ENCODE peak calls at places on chromosomes 13 and 19, in six cellular contexts. Z is body of pancreas, X is neural progenitor cell, W is AG10803, J is cardiac fibroblast, N is hepatocyte. L is an unnamed sample.

GRCh38 chr13:76937416-76937815 is 10.9 kb upstream of the ACOD1 start:
- DNase-seq in Z (no peak), X (no peak), W (peak), J (peak), N (peak), L (no peak)

GRCh38 chr19:53161123-53161522 is 2.3 kb upstream of the ZNF347 start:
- DNase-seq in Z (no peak), X (no peak), W (no peak), J (no peak), N (no peak), L (no peak)

GRCh38 chr13:46184277-46184699 is 2.3 kb upstream of the LCP1 start:
- DNase-seq in Z (no peak), X (peak), W (no peak), J (peak), N (peak), L (no peak)

GRCh38 chr13:33003458-33004019 is 12.7 kb upstream of the KL start:
- DNase-seq in Z (no peak), X (no peak), W (no peak), J (no peak), N (no peak), L (no peak)

GRCh38 chr19:14114854-14115253 is 2.7 kb downstream of the PRKACA start:
- DNase-seq in Z (peak), X (peak), W (no peak), J (peak), N (no peak), L (no peak)

GRCh38 chr13:41458939-41459753 is 1.8 kb downstream of the RGCC start:
- DNase-seq in Z (peak), X (peak), W (peak), J (peak), N (peak), L (no peak)

GRCh38 chr19:5137571-5138124 is 168.7 kb downstream of the KDM4B start:
- DNase-seq in Z (no peak), X (peak), W (no peak), J (no peak), N (no peak), L (no peak)

GRCh38 chr13:44294868-44295267 is 78.8 kb upstream of the SERP2 start:
- DNase-seq in Z (no peak), X (no peak), W (no peak), J (no peak), N (no peak), L (no peak)

GRCh38 chr19:6239401-6239844 is 40.4 kb downstream of the MLLT1 start:
- DNase-seq in Z (peak), X (no peak), W (peak), J (peak), N (no peak), L (no peak)

GRCh38 chr13:44212633-44213387 is 160.8 kb upstream of the SERP2 start:
- DNase-seq in Z (no peak), X (no peak), W (peak), J (peak), N (peak), L (no peak)

GRCh38 chr13:110047511-110047910 is 259.4 kb downstream of the COL4A1 start:
- DNase-seq in Z (peak), X (no peak), W (peak), J (peak), N (peak), L (peak)

GRCh38 chr13:20141238-20142018 is 19.4 kb downstream of the GJA3 start:
- DNase-seq in Z (no peak), X (no peak), W (no peak), J (peak), N (no peak), L (no peak)

GRCh38 chr19:30896551-30896950 is 452.7 kb downstream of the TSHZ3 start:
- DNase-seq in Z (no peak), X (no peak), W (no peak), J (no peak), N (no peak), L (no peak)

GRCh38 chr13:106573279-106573831 is 5.4 kb upstream of the ARGLU1 start:
- DNase-seq in Z (no peak), X (no peak), W (peak), J (peak), N (no peak), L (no peak)

GRCh38 chr19:45145270-45146189 is 15.3 kb downstream of the NKPD1 start:
- DNase-seq in Z (no peak), X (no peak), W (no peak), J (no peak), N (no peak), L (no peak)

GRCh38 chr19:16496613-16496983 is 404 bp downstream of the C19orf44 start:
- DNase-seq in Z (no peak), X (no peak), W (peak), J (peak), N (no peak), L (no peak)

GRCh38 chr13:73421310-73421912 is 362.6 kb downstream of the KLF5 start:
- DNase-seq in Z (peak), X (no peak), W (no peak), J (peak), N (no peak), L (no peak)

GRCh38 chr19:4910594-4911273 is 1.4 kb downstream of the UHRF1 start:
- DNase-seq in Z (no peak), X (peak), W (peak), J (peak), N (no peak), L (no peak)

GRCh38 chr19:42158926-42159325 is 26.7 kb upstream of the POU2F2 start:
- DNase-seq in Z (no peak), X (no peak), W (peak), J (peak), N (no peak), L (no peak)

GRCh38 chr19:45258862-45259261 is 7.8 kb downstream of the MARK4 start:
- DNase-seq in Z (no peak), X (no peak), W (no peak), J (no peak), N (no peak), L (no peak)

GRCh38 chr13:48655291-48655690 is 1.6 kb downstream of the CYSLTR2 start:
- DNase-seq in Z (no peak), X (no peak), W (no peak), J (no peak), N (no peak), L (no peak)

GRCh38 chr19:3914199-3914598 is 18.7 kb upstream of the NMRK2 start:
- DNase-seq in Z (no peak), X (no peak), W (no peak), J (no peak), N (no peak), L (no peak)

GRCh38 chr13:41985788-41986508 is 25.0 kb upstream of the VWA8 start:
- DNase-seq in Z (no peak), X (no peak), W (peak), J (peak), N (no peak), L (peak)

DNA sequence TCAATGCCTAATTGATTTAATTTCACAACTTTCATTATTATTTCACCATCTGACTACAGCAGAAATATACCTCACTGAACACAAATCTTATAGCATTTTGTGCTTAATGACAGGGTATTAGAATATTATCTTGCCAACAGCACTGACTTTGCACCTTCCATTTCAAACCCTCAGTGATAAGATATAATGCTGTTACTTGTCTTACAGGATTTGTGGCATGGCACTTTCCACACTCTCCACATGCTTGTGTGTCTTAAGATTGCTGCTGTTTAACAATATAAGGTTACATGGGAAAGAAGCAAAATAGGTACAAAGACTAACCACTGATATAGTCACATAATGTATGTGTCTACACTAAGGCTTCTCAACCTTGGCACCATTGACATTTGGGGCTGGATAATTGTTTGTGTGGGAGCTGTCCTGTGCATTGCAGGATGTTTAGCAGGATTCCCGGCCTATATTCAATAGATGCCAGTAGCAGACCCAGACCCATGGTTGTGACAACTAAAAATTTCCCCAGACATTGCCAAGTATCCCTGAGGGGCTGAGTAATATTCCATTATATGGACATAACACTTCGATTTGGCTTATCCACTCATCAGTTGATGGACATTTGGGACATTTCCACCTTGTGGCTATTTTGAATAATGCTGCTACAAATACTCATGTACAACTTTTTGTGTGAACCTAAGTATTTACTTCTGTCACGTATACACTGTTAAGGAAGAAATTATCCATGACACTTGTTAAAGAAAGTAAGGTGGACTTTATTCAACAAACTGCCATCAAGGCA is 5.7 kb upstream of the DIAPH3 start:
- DNase-seq in Z (no peak), X (no peak), W (no peak), J (no peak), N (no peak), L (no peak)
- TF ChIP-seq CTCF in Z (no peak), X (no peak), W (no peak), J (no peak), N (no peak), L (no peak)

DNA sequence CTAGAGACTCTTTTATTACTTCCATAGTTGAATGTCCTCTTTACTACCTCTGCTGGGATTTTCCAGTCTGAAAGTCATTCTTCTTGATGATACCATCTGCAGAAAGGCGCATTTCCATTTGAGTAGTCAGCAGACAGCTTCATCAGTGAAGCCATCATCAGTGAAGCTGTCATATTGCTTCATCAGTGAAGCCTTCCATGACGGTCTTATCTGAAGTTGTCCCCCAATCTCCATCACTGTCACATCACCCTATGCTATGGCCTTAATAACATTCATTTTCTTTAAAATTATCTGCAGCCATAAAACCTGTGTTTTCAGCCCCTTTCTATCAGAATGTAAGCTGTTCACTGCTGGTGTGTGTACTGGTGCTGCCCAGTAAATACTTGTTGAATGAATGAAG is 151.6 kb downstream of the B3GLCT start:
- DNase-seq in Z (no peak), X (no peak), W (no peak), J (no peak), N (no peak), L (no peak)
- H3K4me3 ChIP-seq in Z (no peak), X (no peak), W (no peak), J (no peak), N (no peak), L (no peak)

DNA sequence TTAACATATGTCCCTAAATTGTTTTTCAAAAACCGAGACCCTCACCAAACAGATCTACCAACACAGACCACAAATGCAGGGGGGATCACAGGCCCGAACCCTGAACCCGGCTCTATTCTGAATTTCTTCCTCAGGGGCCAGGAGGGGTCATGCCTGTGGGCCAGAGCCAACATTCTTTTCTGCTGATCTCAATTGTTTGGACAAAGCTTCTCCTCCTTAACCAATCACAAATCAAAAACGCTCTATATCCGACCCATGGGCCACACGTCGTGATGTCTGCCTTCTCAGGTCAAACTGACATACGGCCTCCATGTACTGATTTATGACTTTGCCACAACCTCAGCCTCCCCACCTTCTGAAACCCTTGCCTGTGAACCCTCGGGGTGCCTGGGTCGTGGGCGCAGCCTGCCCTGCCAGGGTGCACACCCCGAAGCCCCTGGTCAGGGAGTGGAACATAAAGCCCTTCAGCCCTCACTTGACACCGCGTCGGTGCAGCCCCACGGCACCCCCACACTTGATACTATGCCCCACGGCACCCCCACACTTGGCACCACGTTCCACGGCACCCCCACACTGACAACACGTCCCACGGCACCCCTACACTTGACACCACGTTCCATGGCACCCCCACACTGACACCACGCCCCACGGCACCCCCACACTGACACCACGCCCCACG is 58.4 kb upstream of the C13orf46 start:
- DNase-seq in Z (peak), X (no peak), W (peak), J (peak), N (no peak), L (no peak)
- TF ChIP-seq CTCF in Z (no peak), X (no peak), W (no peak), J (no peak), N (no peak), L (no peak)

DNA sequence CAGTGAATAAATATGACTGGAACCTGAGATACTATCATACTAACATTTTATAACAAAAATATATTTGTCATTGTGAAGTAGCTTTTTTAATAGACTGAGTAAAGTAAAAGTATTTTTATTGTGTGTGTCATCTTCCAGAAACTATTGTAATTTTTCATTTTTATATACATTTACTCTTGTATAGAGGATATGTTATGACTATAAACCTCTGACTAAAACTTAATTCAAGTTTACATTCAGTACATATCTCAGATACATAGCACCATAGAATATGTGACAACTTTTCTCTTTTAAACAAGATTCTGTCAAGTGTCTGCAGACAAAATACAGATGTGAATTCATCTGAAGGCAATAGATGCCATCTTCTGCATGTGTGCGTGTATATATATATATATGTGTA is 704.3 kb downstream of the SLITRK1 start:
- DNase-seq in Z (no peak), X (no peak), W (no peak), J (no peak), N (no peak), L (no peak)
- H3K4me3 ChIP-seq in Z (no peak), X (no peak), W (no peak), J (no peak), N (no peak), L (no peak)

L was measured in LNCaP clone FGC.